ENCODE peak calls at places on chromosomes 7 and 10, in six cellular contexts. G is GM12891, U is K562, K is H1, T is GM12878, V is HepG2. Q is an unnamed sample.
A peak's percentile ranks its signal among the peaks of the same experiment; 100 is the strongest.

GRCh38 chr10:10126231-10126630 is 891.4 kb upstream of the CELF2 start:
- DNase-seq in G (no peak), U (no peak), K (no peak), T (no peak), V (no peak), Q (no peak)

GRCh38 chr7:151899513-151900360 is 22.8 kb upstream of the PRKAG2 start:
- DNase-seq in G (no peak), U (no peak), K (no peak), T (no peak), V (no peak), Q (no peak)

GRCh38 chr7:48046458-48046857 is 11.1 kb downstream of the C7orf57 start:
- DNase-seq in G (no peak), U (no peak), K (no peak), T (no peak), V (no peak), Q (no peak)

GRCh38 chr7:79403879-79404278 is 49.6 kb downstream of the MAGI2 start:
- DNase-seq in G (no peak), U (no peak), K (no peak), T (no peak), V (no peak), Q (no peak)

GRCh38 chr10:69639291-69640195 is 9.5 kb downstream of the FAM241B start:
- DNase-seq in G (peak; percentile 62), U (peak; percentile 63), K (peak; percentile 80), T (peak; percentile 11), V (peak; percentile 56), Q (peak; percentile 55)

GRCh38 chr7:125675169-125675568 is 745.5 kb upstream of the POT1 start:
- DNase-seq in G (no peak), U (no peak), K (no peak), T (no peak), V (no peak), Q (no peak)

GRCh38 chr10:79093658-79094411 is 25.1 kb downstream of the ZMIZ1 start:
- DNase-seq in G (no peak), U (peak; percentile 45), K (no peak), T (peak; percentile 39), V (peak; percentile 97), Q (no peak)

GRCh38 chr10:70890917-70891431 is 2.6 kb upstream of the PCBD1 start:
- DNase-seq in G (no peak), U (no peak), K (no peak), T (no peak), V (peak; percentile 75), Q (no peak)

GRCh38 chr7:130114776-130115175 is 44.4 kb downstream of the KLHDC10 start:
- DNase-seq in G (no peak), U (no peak), K (no peak), T (no peak), V (no peak), Q (no peak)

GRCh38 chr10:71494980-71495381 is 98.3 kb downstream of the CDH23 start:
- DNase-seq in G (peak; percentile 40), U (no peak), K (no peak), T (peak; percentile 34), V (no peak), Q (no peak)

GRCh38 chr7:33845991-33846509 is 59.3 kb upstream of the BMPER start:
- DNase-seq in G (no peak), U (no peak), K (no peak), T (no peak), V (no peak), Q (no peak)

GRCh38 chr7:4265056-4265455 is 417.0 kb upstream of the FOXK1 start:
- DNase-seq in G (no peak), U (no peak), K (peak; percentile 44), T (no peak), V (no peak), Q (no peak)

GRCh38 chr10:72886596-72887522 is 6.7 kb upstream of the OIT3 start:
- DNase-seq in G (no peak), U (no peak), K (peak; percentile 52), T (no peak), V (no peak), Q (no peak)

GRCh38 chr10:33265621-33266020 is 68.8 kb downstream of the NRP1 start:
- DNase-seq in G (no peak), U (no peak), K (no peak), T (no peak), V (no peak), Q (no peak)

GRCh38 chr10:127715249-127715648 is 21.7 kb upstream of the FOXI2 start:
- DNase-seq in G (no peak), U (no peak), K (no peak), T (no peak), V (no peak), Q (no peak)

GRCh38 chr7:11818281-11818680 is 13.7 kb downstream of the THSD7A start:
- DNase-seq in G (no peak), U (no peak), K (no peak), T (no peak), V (no peak), Q (no peak)

GRCh38 chr10:71911296-71911954 is 52.8 kb upstream of the CHST3 start:
- DNase-seq in G (no peak), U (no peak), K (no peak), T (no peak), V (no peak), Q (no peak)

GRCh38 chr7:148050492-148051158 is 539.9 kb upstream of the C7orf33 start:
- DNase-seq in G (no peak), U (no peak), K (no peak), T (no peak), V (no peak), Q (no peak)

GRCh38 chr10:60937784-60938654 is 6.0 kb downstream of the RHOBTB1 start:
- DNase-seq in G (no peak), U (no peak), K (no peak), T (no peak), V (no peak), Q (no peak)

GRCh38 chr7:142801601-142802295 is 31.0 kb downstream of the PRSS2 start:
- DNase-seq in G (no peak), U (no peak), K (no peak), T (no peak), V (no peak), Q (no peak)

GRCh38 chr7:87336136-87336535 is 9.3 kb upstream of the CROT start:
- DNase-seq in G (no peak), U (no peak), K (no peak), T (no peak), V (no peak), Q (no peak)

GRCh38 chr7:87342231-87342630 is 3.2 kb upstream of the CROT start:
- DNase-seq in G (no peak), U (no peak), K (no peak), T (no peak), V (no peak), Q (no peak)

GRCh38 chr7:87344446-87344845 is 1.0 kb upstream of the CROT start:
- DNase-seq in G (no peak), U (no peak), K (no peak), T (no peak), V (no peak), Q (no peak)

GRCh38 chr7:87341441-87341840 is 4.0 kb upstream of the CROT start:
- DNase-seq in G (no peak), U (no peak), K (no peak), T (no peak), V (no peak), Q (no peak)

GRCh38 chr7:87339373-87339897 is 6.0 kb upstream of the CROT start:
- DNase-seq in G (no peak), U (no peak), K (no peak), T (no peak), V (no peak), Q (no peak)
- TF ChIP-seq POLR2AphosphoS5 in G (no peak), U (no peak), K (no peak), T (no peak), V (no peak), Q (no peak)

DNA sequence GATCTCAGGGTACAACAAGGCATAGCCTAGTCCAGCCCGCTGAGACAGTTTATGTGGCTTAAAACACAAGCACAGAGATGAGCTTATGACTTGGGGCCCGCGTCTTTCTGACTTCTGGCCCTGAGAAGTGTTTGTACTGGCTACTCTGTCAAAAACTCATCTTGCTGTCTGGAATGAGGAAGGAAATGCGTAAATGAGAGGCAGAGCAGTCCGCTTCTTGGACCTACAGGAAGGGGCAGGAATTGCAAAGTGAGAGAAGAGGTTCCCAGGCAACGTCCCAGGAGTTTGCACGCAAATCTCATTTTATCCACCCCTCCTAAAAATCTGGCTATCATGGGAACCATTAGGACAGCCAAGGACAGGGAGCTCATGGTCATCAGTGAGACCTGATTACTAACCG is 5.5 kb downstream of the ANXA11 start:
- DNase-seq in G (no peak), U (no peak), K (no peak), T (no peak), V (no peak), Q (no peak)
- TF ChIP-seq TAF1 in G (no peak), U (no peak), K (no peak), T (no peak), V (no peak), Q (no peak)

DNA sequence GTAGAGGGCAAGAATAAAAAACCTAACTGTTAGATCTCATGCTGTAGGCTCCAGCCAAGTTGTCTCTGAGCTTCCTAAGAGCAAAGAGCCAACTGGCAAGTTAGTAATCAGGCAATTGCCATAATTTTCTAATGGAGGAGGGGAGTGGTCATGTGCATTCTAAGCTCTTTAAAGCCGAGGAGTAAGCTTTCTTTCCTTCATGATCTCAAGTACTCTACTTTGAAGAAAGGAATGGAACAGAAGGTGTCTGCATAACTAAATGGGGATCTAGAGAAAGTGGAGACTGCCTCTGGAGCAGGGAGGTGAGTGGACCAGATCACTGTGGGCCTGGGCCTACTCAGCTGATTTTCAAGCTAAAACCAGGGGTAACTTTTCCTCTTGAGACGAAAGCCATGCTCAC is 37.7 kb upstream of the TOMM7 start:
- DNase-seq in G (no peak), U (no peak), K (no peak), T (no peak), V (no peak), Q (no peak)
- TF ChIP-seq POLR2A in G (no peak), U (peak; percentile 47), K (peak; percentile 52), T (no peak), V (peak; percentile 39), Q (no peak)

GRCh38 chr7:861222-861621 is 15.1 kb upstream of the GET4 start:
- DNase-seq in G (no peak), U (no peak), K (no peak), T (no peak), V (peak; percentile 40), Q (no peak)

GRCh38 chr7:860149-860548 is 16.2 kb upstream of the GET4 start:
- DNase-seq in G (no peak), U (no peak), K (no peak), T (no peak), V (no peak), Q (no peak)

GRCh38 chr7:857661-858060 is 18.7 kb upstream of the GET4 start:
- DNase-seq in G (no peak), U (no peak), K (no peak), T (no peak), V (no peak), Q (no peak)

GRCh38 chr7:862157-862556 is 14.2 kb upstream of the GET4 start:
- DNase-seq in G (no peak), U (no peak), K (no peak), T (no peak), V (no peak), Q (no peak)

DNA sequence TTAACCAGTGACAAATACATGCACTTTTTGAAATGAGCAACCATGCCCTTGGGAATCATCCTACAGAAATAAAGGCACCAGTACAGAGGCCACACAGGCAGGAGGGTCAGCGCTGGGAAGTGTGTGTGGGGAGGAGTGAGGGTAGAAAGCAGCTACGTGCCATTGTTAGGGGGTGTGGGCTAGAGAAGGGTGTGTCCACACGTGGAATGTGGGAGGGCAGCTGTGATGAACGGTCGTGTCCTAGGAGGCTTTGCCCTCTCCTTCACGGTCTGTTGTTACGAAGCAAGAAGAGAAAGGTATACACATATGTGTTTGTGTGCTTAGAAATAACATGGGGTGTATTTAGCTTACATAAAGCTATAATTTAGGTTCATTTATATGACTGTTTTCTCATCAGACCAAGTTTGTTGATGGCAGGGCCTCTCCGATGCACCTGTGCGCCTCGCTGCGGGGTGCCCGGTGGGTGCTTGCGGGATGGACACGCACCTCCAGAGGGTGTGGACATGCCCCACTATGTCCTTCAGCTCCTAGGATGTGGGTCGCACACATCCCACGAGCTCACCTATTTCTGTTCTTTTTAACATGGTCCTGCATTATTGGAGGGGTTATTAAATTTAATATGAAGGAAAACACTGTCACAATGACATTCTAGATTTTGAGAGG is 16.9 kb upstream of the GET4 start:
- DNase-seq in G (no peak), U (no peak), K (no peak), T (no peak), V (no peak), Q (no peak)
- TF ChIP-seq POLR2AphosphoS5 in G (no peak), U (no peak), K (no peak), T (no peak), V (no peak), Q (no peak)

Q was measured in GM12892.